ENCODE peak calls at places on chromosomes 3 and 15, in four cellular contexts. F is IMR-90, K is K562, Q is HepG2. Z is an unnamed sample.

GRCh38 chr15:90650117-90650955 is 66.8 kb upstream of the BLM start:
- DNase-seq in K (peak; percentile 49), F (peak; percentile 69), Q (no peak), Z (no peak)

GRCh38 chr3:94076055-94076454 is 13.2 kb downstream of the NSUN3 start:
- DNase-seq in K (no peak), Q (no peak), F (peak; percentile 68), Z (no peak)

GRCh38 chr3:173690542-173690941 is 293.0 kb downstream of the NLGN1 start:
- DNase-seq in K (no peak), F (peak; percentile 6), Q (no peak), Z (no peak)

GRCh38 chr3:14410501-14411165 is 8.2 kb downstream of the SLC6A6 start:
- DNase-seq in Q (peak; percentile 18), K (peak; percentile 95), F (peak; percentile 92), Z (peak; percentile 87)

GRCh38 chr3:178536271-178537079 is at the start of gene KCNMB2:
- DNase-seq in Q (no peak), K (no peak), F (no peak), Z (no peak)

GRCh38 chr3:142999881-143000280 is 1.5 kb upstream of the U2SURP start:
- DNase-seq in K (peak; percentile 59), Q (no peak), F (no peak), Z (no peak)

GRCh38 chr3:119536757-119537156 is 22.7 kb downstream of the CD80 start:
- DNase-seq in K (no peak), F (no peak), Q (no peak), Z (no peak)

GRCh38 chr15:88106063-88106462 is 150.5 kb downstream of the NTRK3 start:
- DNase-seq in F (no peak), K (no peak), Q (no peak), Z (no peak)

GRCh38 chr3:78178740-78179139 is 1138.8 kb downstream of the ROBO2 start:
- DNase-seq in K (no peak), Q (no peak), F (no peak), Z (no peak)

GRCh38 chr3:21417991-21418390 is 333.0 kb downstream of the ZNF385D start:
- DNase-seq in F (no peak), K (no peak), Q (no peak), Z (no peak)

GRCh38 chr3:195580733-195581443 is 2.9 kb downstream of the APOD start:
- DNase-seq in F (peak; percentile 65), K (no peak), Q (no peak), Z (no peak)

GRCh38 chr15:61047783-61048182 is 181.3 kb downstream of the RORA start:
- DNase-seq in Q (no peak), K (no peak), F (peak; percentile 62), Z (no peak)

GRCh38 chr3:187777331-187778046 is 32.2 kb upstream of the BCL6 start:
- DNase-seq in Q (no peak), F (peak; percentile 27), K (no peak), Z (no peak)

GRCh38 chr15:37133619-37134018 is 33.3 kb upstream of the MEIS2 start:
- DNase-seq in F (peak; percentile 61), Q (no peak), K (no peak), Z (peak; percentile 21)

GRCh38 chr3:176974303-176974702 is 223.0 kb downstream of the TBL1XR1 start:
- DNase-seq in K (no peak), F (no peak), Q (no peak), Z (no peak)

GRCh38 chr3:76307556-76307955 is 522.2 kb upstream of the ZNF717 start:
- DNase-seq in Q (no peak), F (peak; percentile 69), K (no peak), Z (no peak)

GRCh38 chr3:112199622-112200316 is 66.7 kb upstream of the GCSAM start:
- DNase-seq in F (peak; percentile 6), K (no peak), Q (no peak), Z (peak; percentile 24)

GRCh38 chr15:70411464-70411863 is 313.7 kb upstream of the TLE3 start:
- DNase-seq in K (no peak), F (no peak), Q (no peak), Z (no peak)

GRCh38 chr3:8954938-8955763 is 8.1 kb downstream of the RAD18 start:
- DNase-seq in F (peak; percentile 62), Q (no peak), K (peak; percentile 34), Z (no peak)

GRCh38 chr3:186825294-186825821 is 17.2 kb upstream of the ADIPOQ start:
- DNase-seq in F (peak; percentile 77), K (peak; percentile 75), Q (no peak), Z (no peak)

GRCh38 chr3:52331906-52332305 is 15.8 kb downstream of the DNAH1 start:
- DNase-seq in Q (no peak), F (no peak), K (no peak), Z (no peak)

GRCh38 chr3:192128922-192129321 is 598.4 kb downstream of the FGF12 start:
- DNase-seq in K (no peak), F (no peak), Q (peak; percentile 5), Z (no peak)

GRCh38 chr3:170813261-170813660 is 56.7 kb downstream of the RPL22L1 start:
- DNase-seq in K (no peak), F (no peak), Q (no peak), Z (no peak)

GRCh38 chr3:183698760-183699159 is 1.2 kb downstream of the YEATS2 start:
- DNase-seq in K (peak; percentile 27), Q (no peak), F (peak; percentile 33), Z (no peak)

GRCh38 chr3:45915518-45916231 is 27.6 kb upstream of the CXCR6 start:
- DNase-seq in K (peak; percentile 38), F (peak; percentile 94), Q (no peak), Z (peak; percentile 16)

GRCh38 chr3:140134231-140134630 is 199.2 kb downstream of the CLSTN2 start:
- DNase-seq in Q (no peak), F (no peak), K (no peak), Z (no peak)

GRCh38 chr3:58411036-58411435 is 22.6 kb downstream of the PDHB start:
- DNase-seq in F (no peak), Q (no peak), K (no peak), Z (no peak)

GRCh38 chr15:90873998-90874605 is 5.7 kb downstream of the FURIN start:
- DNase-seq in Q (peak; percentile 97), K (peak; percentile 60), F (no peak), Z (no peak)

GRCh38 chr3:43855674-43856299 is 165.0 kb downstream of the ABHD5 start:
- DNase-seq in Q (peak; percentile 11), K (peak; percentile 49), F (peak; percentile 56), Z (peak; percentile 29)

GRCh38 chr3:171980578-171981270 is 58.7 kb upstream of the FNDC3B start:
- DNase-seq in F (peak; percentile 38), K (peak; percentile 56), Q (no peak), Z (no peak)

GRCh38 chr3:53617893-53618523 is 123.6 kb downstream of the CACNA1D start:
- DNase-seq in K (no peak), Q (no peak), F (no peak), Z (no peak)

GRCh38 chr3:53618524-53618906 is 124.1 kb downstream of the CACNA1D start:
- DNase-seq in F (no peak), Q (no peak), K (no peak), Z (no peak)

GRCh38 chr3:53616330-53616729 is 121.9 kb downstream of the CACNA1D start:
- DNase-seq in Q (no peak), K (no peak), F (no peak), Z (no peak)

GRCh38 chr3:53618946-53619345 is 124.5 kb downstream of the CACNA1D start:
- DNase-seq in Q (no peak), K (no peak), F (no peak), Z (no peak)

DNA sequence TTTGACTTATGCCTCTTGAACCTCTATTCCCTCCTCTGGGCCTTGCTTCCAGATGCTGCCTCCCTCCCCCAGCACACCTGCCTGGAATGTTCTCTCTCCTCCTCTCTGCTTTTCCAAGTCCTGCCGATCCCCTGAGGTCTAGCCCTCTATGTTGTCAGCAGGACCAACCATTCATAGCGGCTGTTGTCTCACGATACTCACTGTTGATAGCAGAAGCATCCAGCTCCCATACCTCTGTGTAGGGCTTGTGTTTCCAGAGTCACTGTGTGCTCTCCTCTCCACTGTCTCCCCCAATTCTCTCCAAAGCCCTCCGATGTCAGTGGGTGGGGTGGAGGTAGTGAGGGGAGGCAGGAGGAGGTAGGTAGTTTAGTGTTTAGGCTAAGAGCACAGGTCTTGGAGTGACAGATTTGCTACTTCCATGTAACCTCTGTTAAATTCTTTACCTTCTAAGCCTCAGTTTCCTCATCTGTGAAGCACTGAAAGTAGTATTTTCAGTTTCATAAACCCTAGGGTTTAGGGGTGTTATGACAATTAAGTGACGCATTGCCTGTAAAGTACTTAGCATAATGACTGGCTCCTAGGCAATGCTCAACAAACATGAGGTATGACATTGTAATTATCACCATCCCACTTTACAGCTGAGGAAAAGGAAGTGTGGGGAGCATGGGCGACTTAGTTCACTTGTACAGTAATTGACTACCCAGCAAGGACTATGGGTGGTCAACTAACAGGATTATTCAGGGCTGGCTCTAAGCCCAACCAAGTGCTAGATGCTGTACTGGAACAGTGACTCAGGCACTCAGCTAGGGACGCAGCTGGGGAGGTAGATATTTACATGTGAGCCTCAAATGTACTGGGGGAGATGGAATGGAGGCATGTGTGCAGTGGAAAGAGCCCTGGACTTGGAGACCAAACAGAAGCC is 122.8 kb downstream of the CACNA1D start:
- DNase-seq in Q (no peak), F (no peak), K (no peak), Z (no peak)
- TF ChIP-seq MAFK in Q (no peak), F (no peak), K (no peak), Z (no peak)

GRCh38 chr15:74791007-74791406 is 9.1 kb downstream of the CSK start:
- DNase-seq in Q (no peak), K (no peak), F (no peak), Z (no peak)

GRCh38 chr15:74789171-74789627 is 7.3 kb downstream of the CSK start:
- DNase-seq in K (no peak), F (no peak), Q (no peak), Z (no peak)

GRCh38 chr15:74791667-74792066 is 9.8 kb downstream of the CSK start:
- DNase-seq in Q (no peak), F (no peak), K (no peak), Z (no peak)

GRCh38 chr15:74789741-74790079 is 7.8 kb downstream of the CSK start:
- DNase-seq in Q (no peak), F (no peak), K (no peak), Z (no peak)

GRCh38 chr15:74790080-74790916 is 8.4 kb downstream of the CSK start:
- DNase-seq in K (no peak), F (peak; percentile 85), Q (no peak), Z (no peak)
- TF ChIP-seq POLR2A in K (no peak), F (no peak), Q (no peak), Z (no peak)

DNA sequence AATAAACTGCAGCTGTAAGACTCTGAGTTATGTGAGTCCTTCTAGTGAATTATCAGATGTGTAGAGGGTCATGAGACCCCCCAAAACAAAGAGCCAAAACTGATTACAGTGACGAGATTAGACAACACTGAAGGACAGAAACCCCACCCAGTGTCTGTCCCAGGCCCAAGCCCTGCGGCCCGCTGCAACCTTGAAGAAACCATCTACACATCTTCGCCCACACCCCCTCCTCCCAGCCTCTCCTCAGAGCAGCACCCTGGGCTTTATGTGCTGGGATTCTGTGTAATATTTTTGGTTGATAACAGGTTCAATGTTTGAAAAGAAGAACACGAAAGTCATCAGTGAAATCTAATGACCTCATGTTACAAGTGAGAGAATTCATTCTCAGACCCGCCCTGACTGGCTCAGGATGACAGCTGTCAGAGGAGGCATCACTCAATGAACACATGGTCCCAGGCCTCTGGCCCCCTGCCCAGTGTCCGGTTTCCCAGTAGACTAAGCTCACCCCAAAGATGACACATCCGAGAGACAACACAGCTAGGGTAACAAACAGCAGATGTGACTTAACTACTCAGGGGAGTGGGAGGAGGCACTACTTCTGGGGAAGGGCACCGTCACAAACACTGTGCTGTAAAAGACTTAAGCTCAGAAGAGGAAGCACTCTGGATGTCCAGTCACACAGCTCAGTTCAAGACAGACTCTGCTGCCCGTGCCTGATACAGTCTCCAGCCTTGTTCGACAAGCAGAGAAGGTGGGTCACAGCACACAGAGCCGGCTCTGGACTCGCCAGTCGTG is 48.9 kb downstream of the NIPA2 start:
- DNase-seq in F (peak; percentile 94), K (peak; percentile 53), Q (no peak), Z (no peak)
- TF ChIP-seq MAFK in F (no peak), K (no peak), Q (no peak), Z (no peak)

GRCh38 chr3:194141415-194142155 is 5.6 kb downstream of the HES1 start:
- DNase-seq in K (peak; percentile 91), F (peak; percentile 90), Q (peak; percentile 78), Z (peak; percentile 66)
- TF ChIP-seq POLR2A in K (peak; percentile 75), F (no peak), Q (peak; percentile 66), Z (no peak)

Z was measured in A549.